ENCODE peak calls at places on chromosomes 3 and 15, in four cellular contexts. Z, W, U and N are unnamed samples. For H3K4me1, the result is how much of the 10 kb centered on the place peaks cover.

GRCh38 chr3:99534951-99535704 is 103.3 kb upstream of the COL8A1 start:
- DNase-seq in Z (peak), W (no peak), U (no peak), N (no peak)

GRCh38 chr15:77744398-77744797 is 111.7 kb upstream of the LINGO1 start:
- DNase-seq in Z (no peak), W (no peak), U (no peak), N (no peak)

GRCh38 chr3:32733631-32734229 is 48.7 kb downstream of the CNOT10 start:
- DNase-seq in Z (peak), W (peak), U (no peak), N (no peak)

GRCh38 chr3:31065765-31066164 is 171.3 kb upstream of the GADL1 start:
- DNase-seq in Z (peak), W (no peak), U (no peak), N (no peak)

GRCh38 chr3:186605078-186605477 is 7.8 kb upstream of the AHSG start:
- DNase-seq in Z (no peak), W (no peak), U (no peak), N (no peak)

GRCh38 chr3:12138044-12138443 is 20.7 kb downstream of the TIMP4 start:
- DNase-seq in Z (peak), W (peak), U (no peak), N (no peak)

GRCh38 chr3:58202917-58203360 is 7.8 kb downstream of the DNASE1L3 start:
- DNase-seq in Z (no peak), W (peak), U (no peak), N (no peak)

GRCh38 chr15:66809664-66810063 is 107.6 kb downstream of the SMAD6 start:
- DNase-seq in Z (no peak), W (no peak), U (no peak), N (no peak)

GRCh38 chr3:169846458-169847193 is 23.1 kb downstream of the LRRC31 start:
- DNase-seq in Z (peak), W (no peak), U (no peak), N (no peak)

GRCh38 chr3:16503191-16503776 is 10.2 kb downstream of the RFTN1 start:
- DNase-seq in Z (peak), W (no peak), U (no peak), N (no peak)

GRCh38 chr3:106261915-106262683 is 393.3 kb upstream of the CBLB start:
- DNase-seq in Z (peak), W (no peak), U (no peak), N (no peak)

GRCh38 chr3:52470920-52471319 is 15.5 kb downstream of the NISCH start:
- DNase-seq in Z (no peak), W (no peak), U (peak), N (no peak)

GRCh38 chr3:136750209-136750921 is 1.8 kb downstream of the STAG1 start:
- DNase-seq in Z (peak), W (peak), U (no peak), N (no peak)

GRCh38 chr3:129651316-129652202 is 45.1 kb upstream of the PLXND1 start:
- DNase-seq in Z (peak), W (no peak), U (peak), N (no peak)

GRCh38 chr3:24388159-24388558 is 106.5 kb downstream of the THRB start:
- DNase-seq in Z (no peak), W (no peak), U (no peak), N (no peak)

GRCh38 chr3:122857019-122857418 is 62.1 kb downstream of the SLC49A4 start:
- DNase-seq in Z (peak), W (no peak), U (no peak), N (no peak)

GRCh38 chr3:17602126-17602525 is 140.3 kb downstream of the TBC1D5 start:
- DNase-seq in Z (peak), W (no peak), U (no peak), N (no peak)

GRCh38 chr3:69145688-69146087 is 23.3 kb upstream of the LMOD3 start:
- DNase-seq in Z (no peak), W (no peak), U (no peak), N (no peak)

GRCh38 chr3:16441306-16441898 is 72.1 kb downstream of the RFTN1 start:
- DNase-seq in Z (peak), W (peak), U (no peak), N (no peak)

GRCh38 chr15:39621210-39621609 is 40.3 kb downstream of the THBS1 start:
- DNase-seq in Z (no peak), W (no peak), U (no peak), N (no peak)

GRCh38 chr15:76338555-76339301 is 2.2 kb downstream of the ISL2 start:
- DNase-seq in Z (no peak), W (peak), U (no peak), N (no peak)

GRCh38 chr3:23493846-23494245 is 290.7 kb downstream of the UBE2E2 start:
- DNase-seq in Z (peak), W (no peak), U (no peak), N (no peak)

GRCh38 chr3:66480666-66481065 is 20.2 kb downstream of the LRIG1 start:
- DNase-seq in Z (peak), W (peak), U (no peak), N (peak)

GRCh38 chr3:124351430-124352142 is 359.7 kb upstream of the ROPN1 start:
- DNase-seq in Z (peak), W (peak), U (no peak), N (no peak)

GRCh38 chr3:46143951-46144473 is 64.1 kb downstream of the CCR1 start:
- DNase-seq in Z (no peak), W (no peak), U (no peak), N (no peak)

GRCh38 chr15:73305331-73306211 is 63.2 kb downstream of the HCN4 start:
- DNase-seq in Z (peak), W (peak), U (no peak), N (no peak)

GRCh38 chr3:98778383-98778782 is 15.2 kb downstream of the ST3GAL6 start:
- DNase-seq in Z (peak), W (no peak), U (no peak), N (no peak)

DNA sequence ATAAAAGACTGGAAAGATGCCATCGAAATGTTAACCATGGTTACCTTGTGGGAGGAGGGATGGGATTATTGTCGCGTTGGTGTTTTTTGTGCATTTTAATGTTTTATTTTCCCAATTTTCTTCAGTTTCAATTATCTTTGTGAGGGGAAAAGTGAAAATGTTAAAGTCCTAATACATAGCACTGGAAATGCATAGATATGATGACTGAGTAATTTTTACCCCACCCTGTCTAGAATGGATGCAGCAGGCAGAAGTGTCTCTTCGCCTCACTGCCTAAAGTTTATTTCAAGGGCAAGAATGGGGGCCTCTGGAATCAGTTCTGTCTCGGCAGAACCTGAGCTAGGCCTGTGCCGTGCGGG is 11.5 kb downstream of the FOXL2 start:
- DNase-seq in Z (no peak), W (no peak), U (no peak), N (no peak)
- H3K4me3 ChIP-seq in Z (no peak), W (peak), U (peak), N (peak)

DNA sequence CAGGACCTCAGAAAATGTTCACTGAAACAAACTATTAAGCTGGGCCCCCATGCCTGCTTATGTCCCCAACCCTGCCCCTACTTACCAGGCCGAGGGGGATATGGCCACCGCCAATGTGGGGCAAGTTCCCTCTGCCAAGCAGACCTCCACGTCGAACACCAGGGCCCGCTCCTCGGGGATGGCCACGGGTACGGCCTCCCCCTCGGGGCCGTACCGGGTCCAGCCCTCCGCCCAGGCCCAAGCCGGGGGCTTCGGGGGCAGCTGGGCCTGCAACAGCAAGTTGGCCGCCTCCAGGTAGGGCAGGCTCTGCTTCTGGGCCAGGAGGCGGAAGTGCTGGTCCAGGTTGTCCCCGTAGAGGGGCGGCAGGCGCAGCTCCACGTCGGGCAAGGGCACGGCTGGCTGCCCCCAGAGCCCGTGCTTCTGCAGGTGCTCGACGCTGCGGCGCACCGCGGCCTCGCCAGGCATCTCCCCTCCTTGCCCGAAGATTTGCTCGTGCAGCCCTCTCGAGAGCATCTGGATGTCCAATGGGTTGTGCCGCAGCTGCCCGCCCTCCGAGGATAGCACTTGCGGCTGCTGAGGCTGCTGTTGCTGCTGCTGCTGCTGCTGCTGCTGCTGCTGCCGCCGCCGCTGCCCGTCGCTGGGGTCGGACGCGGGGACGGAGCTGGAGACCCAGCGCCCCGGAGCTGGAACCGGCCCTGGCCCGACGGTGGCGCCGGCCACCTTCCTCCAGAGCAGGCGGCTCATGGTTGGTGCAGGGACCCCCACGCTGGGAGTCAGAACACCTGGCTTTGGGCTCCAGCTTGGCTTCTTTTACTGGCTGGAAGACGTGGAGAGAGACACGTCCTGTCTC is 1.4 kb downstream of the POLG start:
- DNase-seq in Z (no peak), W (peak), U (no peak), N (no peak)
- H3K4me1 ChIP-seq in Z (under half), W (under half), U (under half), N (half or more)

GRCh38 chr3:108546249-108546648 is 35.9 kb upstream of the MYH15 start:
- DNase-seq in Z (no peak), W (no peak), U (no peak), N (no peak)

GRCh38 chr3:108546692-108547091 is 36.3 kb upstream of the MYH15 start:
- DNase-seq in Z (no peak), W (no peak), U (no peak), N (no peak)

GRCh38 chr3:108548886-108549285 is 38.5 kb upstream of the MYH15 start:
- DNase-seq in Z (no peak), W (no peak), U (no peak), N (no peak)

GRCh38 chr3:108552267-108553159 is 36.7 kb downstream of the CIP2A start:
- DNase-seq in Z (peak), W (peak), U (no peak), N (no peak)

GRCh38 chr3:108548304-108548703 is 37.9 kb upstream of the MYH15 start:
- DNase-seq in Z (peak), W (no peak), U (no peak), N (no peak)
- H3K27ac ChIP-seq in Z (no peak), W (no peak), U (no peak), N (no peak)

GRCh38 chr3:40387895-40388254 is 891 bp downstream of the ENTPD3 start:
- DNase-seq in Z (no peak), W (no peak), U (no peak), N (no peak)
- H3K4me3 ChIP-seq in Z (no peak), W (no peak), U (no peak), N (no peak)